ENCODE peak calls at places on chromosome 12, in six cellular contexts. G is stimulated activated CD4-positive, alpha-beta T cell treated with anti-CD3 and anti-CD28 coated beads, Interleukin-1b, Interleukin-23, amount 100 ng/mL, for 4 hours; J is ureter; V is AG08396; L is epithelial cell of proximal tubule; Y is iris pigment epithelial cell. K is an unnamed sample.

GRCh38 chr12:124904306-124905098 is 9.9 kb downstream of the UBC start:
- DNase-seq in G (no peak), J (peak; percentile 83), V (peak; percentile 92), L (no peak), Y (peak; percentile 94), K (no peak)

GRCh38 chr12:117002040-117002832 is 91.5 kb downstream of the FBXW8 start:
- DNase-seq in G (no peak), J (no peak), V (no peak), L (no peak), Y (peak; percentile 45), K (no peak)

GRCh38 chr12:89838846-89839245 is 130.2 kb upstream of the ATP2B1 start:
- DNase-seq in G (no peak), J (no peak), V (no peak), L (no peak), Y (no peak), K (no peak)

GRCh38 chr12:116366824-116367223 is 89.3 kb upstream of the MED13L start:
- DNase-seq in G (no peak), J (no peak), V (no peak), L (no peak), Y (no peak), K (no peak)

GRCh38 chr12:80195143-80195726 is 95.9 kb downstream of the OTOGL start:
- DNase-seq in G (no peak), J (no peak), V (peak; percentile 41), L (no peak), Y (peak; percentile 78), K (no peak)

GRCh38 chr12:39272934-39273770 is 169.8 kb downstream of the KIF21A start:
- DNase-seq in G (peak; percentile 5), J (no peak), V (peak; percentile 29), L (no peak), Y (peak; percentile 34), K (no peak)

GRCh38 chr12:108666326-108666995 is 32.8 kb upstream of the SELPLG start:
- DNase-seq in G (no peak), J (no peak), V (no peak), L (no peak), Y (peak; percentile 60), K (no peak)

GRCh38 chr12:68896881-68897540 is 36.0 kb downstream of the CPM start:
- DNase-seq in G (no peak), J (no peak), V (no peak), L (no peak), Y (no peak), K (no peak)

GRCh38 chr12:49673446-49674317 is 33.5 kb downstream of the FMNL3 start:
- DNase-seq in G (no peak), J (peak; percentile 87), V (peak; percentile 93), L (no peak), Y (peak; percentile 96), K (no peak)

GRCh38 chr12:53102883-53103807 is at the start of gene SOAT2:
- DNase-seq in G (peak; percentile 26), J (no peak), V (no peak), L (no peak), Y (no peak), K (peak; percentile 15)

GRCh38 chr12:28192145-28192544 is 1.9 kb downstream of the CCDC91 start:
- DNase-seq in G (no peak), J (no peak), V (no peak), L (no peak), Y (no peak), K (no peak)

GRCh38 chr12:51371295-51371953 is 19.8 kb downstream of the GALNT6 start:
- DNase-seq in G (no peak), J (peak; percentile 75), V (peak; percentile 96), L (peak; percentile 98), Y (peak; percentile 98), K (no peak)

GRCh38 chr12:4700621-4701026 is 19.6 kb upstream of the GALNT8 start:
- DNase-seq in G (no peak), J (peak; percentile 45), V (peak; percentile 33), L (no peak), Y (no peak), K (no peak)

GRCh38 chr12:131197490-131197889 is 243.8 kb downstream of the ADGRD1 start:
- DNase-seq in G (no peak), J (peak; percentile 26), V (no peak), L (no peak), Y (no peak), K (no peak)

GRCh38 chr12:113587720-113588119 is 116.0 kb upstream of the LHX5 start:
- DNase-seq in G (no peak), J (no peak), V (no peak), L (no peak), Y (no peak), K (no peak)

K was measured in D721Med.